ENCODE peak calls at places on chromosomes 5 and 9, in four cellular contexts. One of them, this sample, is unnamed.

GRCh38 chr5:2391566-2391965 is 359.9 kb downstream of the IRX2 start:
- DNase-seq in astrocyte: no peak
- DNase-seq in tibial artery: no peak
- DNase-seq in mesendoderm: no peak
- DNase-seq in this sample: no peak

GRCh38 chr5:150777685-150778084 is 872 bp upstream of the SMIM3 start:
- DNase-seq in astrocyte: no peak
- DNase-seq in tibial artery: no peak
- DNase-seq in mesendoderm: no peak
- DNase-seq in this sample: no peak

GRCh38 chr5:178351221-178351825 is 118.7 kb upstream of the PHYKPL start:
- DNase-seq in astrocyte: no peak
- DNase-seq in tibial artery: no peak
- DNase-seq in mesendoderm: no peak
- DNase-seq in this sample: no peak

GRCh38 chr5:169223595-169223953 is 77.4 kb downstream of the SLIT3 start:
- DNase-seq in astrocyte: peak
- DNase-seq in tibial artery: no peak
- DNase-seq in mesendoderm: no peak
- DNase-seq in this sample: no peak

GRCh38 chr5:90802695-90803317 is 244.2 kb downstream of the ADGRV1 start:
- DNase-seq in astrocyte: peak
- DNase-seq in tibial artery: no peak
- DNase-seq in mesendoderm: peak
- DNase-seq in this sample: no peak

GRCh38 chr5:127650022-127650421 is 1.1 kb downstream of the CTXN3 start:
- DNase-seq in astrocyte: peak
- DNase-seq in tibial artery: no peak
- DNase-seq in mesendoderm: peak
- DNase-seq in this sample: no peak

GRCh38 chr5:146130440-146131045 is 25.2 kb upstream of the PLAC8L1 start:
- DNase-seq in astrocyte: peak
- DNase-seq in tibial artery: no peak
- DNase-seq in mesendoderm: peak
- DNase-seq in this sample: peak

GRCh38 chr9:69580582-69580945 is 91.6 kb downstream of the APBA1 start:
- DNase-seq in astrocyte: no peak
- DNase-seq in tibial artery: no peak
- DNase-seq in mesendoderm: no peak
- DNase-seq in this sample: no peak

GRCh38 chr9:112866662-112867274 is 23.9 kb downstream of the SLC46A2 start:
- DNase-seq in astrocyte: no peak
- DNase-seq in tibial artery: no peak
- DNase-seq in mesendoderm: peak
- DNase-seq in this sample: no peak

GRCh38 chr5:123916331-123917121 is 404.5 kb downstream of the CSNK1G3 start:
- DNase-seq in astrocyte: peak
- DNase-seq in tibial artery: no peak
- DNase-seq in mesendoderm: no peak
- DNase-seq in this sample: no peak

GRCh38 chr5:27472000-27472763 is 433.8 kb upstream of the CDH9 start:
- DNase-seq in astrocyte: no peak
- DNase-seq in tibial artery: no peak
- DNase-seq in mesendoderm: peak
- DNase-seq in this sample: no peak

GRCh38 chr5:69525490-69525889 is 32.9 kb downstream of the OCLN start:
- DNase-seq in astrocyte: no peak
- DNase-seq in tibial artery: no peak
- DNase-seq in mesendoderm: no peak
- DNase-seq in this sample: no peak

GRCh38 chr5:69526660-69527059 is 33.3 kb upstream of the GTF2H2C start:
- DNase-seq in astrocyte: no peak
- DNase-seq in tibial artery: no peak
- DNase-seq in mesendoderm: no peak
- DNase-seq in this sample: no peak

GRCh38 chr5:69519285-69519684 is 26.7 kb downstream of the OCLN start:
- DNase-seq in astrocyte: no peak
- DNase-seq in tibial artery: no peak
- DNase-seq in mesendoderm: no peak
- DNase-seq in this sample: no peak

GRCh38 chr5:69517763-69518212 is 25.2 kb downstream of the OCLN start:
- DNase-seq in astrocyte: peak
- DNase-seq in tibial artery: no peak
- DNase-seq in mesendoderm: peak
- DNase-seq in this sample: no peak

DNA sequence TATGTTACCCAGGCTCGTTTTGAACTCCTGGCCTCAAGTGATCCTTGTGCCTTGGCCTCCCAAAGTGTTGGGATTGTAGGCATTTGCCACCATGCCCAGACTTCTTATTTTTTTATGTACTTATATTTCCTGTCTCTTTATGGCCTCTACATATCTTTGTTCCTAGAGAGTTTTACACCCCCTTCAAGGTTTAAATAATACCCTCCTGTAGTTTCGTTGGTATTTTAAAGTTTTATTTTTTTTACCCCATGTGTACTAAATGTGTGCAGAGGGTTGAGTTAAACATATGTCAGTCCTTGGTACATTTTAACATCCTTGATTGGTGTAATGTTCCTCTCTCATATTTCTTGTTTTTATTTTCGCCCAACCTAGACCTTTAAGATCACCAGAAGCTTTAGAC is 29.4 kb downstream of the OCLN start:
- DNase-seq in astrocyte: no peak
- DNase-seq in tibial artery: no peak
- DNase-seq in mesendoderm: no peak
- DNase-seq in this sample: no peak
- H3K27ac ChIP-seq in astrocyte: no peak
- H3K27ac ChIP-seq in tibial artery: no peak
- H3K27ac ChIP-seq in mesendoderm: no peak
- H3K27ac ChIP-seq in this sample: no peak

GRCh38 chr5:140109050-140109817 is 4.7 kb upstream of the PURA start:
- DNase-seq in astrocyte: no peak
- DNase-seq in tibial artery: no peak
- DNase-seq in mesendoderm: peak
- DNase-seq in this sample: no peak
- H3K4me3 ChIP-seq in astrocyte: peak
- H3K4me3 ChIP-seq in tibial artery: peak
- H3K4me3 ChIP-seq in mesendoderm: no peak
- H3K4me3 ChIP-seq in this sample: peak

DNA sequence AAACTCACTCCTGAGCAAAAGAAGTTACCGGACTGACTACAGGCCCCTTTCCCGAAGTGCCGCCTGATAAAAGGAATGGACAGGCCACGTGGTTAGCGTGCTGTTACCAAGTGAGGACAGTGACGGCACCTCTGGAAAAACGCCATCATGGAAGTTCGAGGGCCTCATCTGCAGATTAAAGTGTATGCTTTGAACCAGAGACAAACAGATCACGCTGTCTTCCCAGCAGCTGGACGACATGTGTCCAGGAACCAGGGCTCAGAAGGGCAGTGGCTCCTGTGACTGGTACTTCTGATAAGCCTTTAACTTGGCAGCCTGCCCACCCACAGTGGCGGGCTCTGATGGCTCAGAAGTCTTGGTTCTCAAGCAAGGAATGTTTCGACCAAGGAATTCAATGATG is 14.5 kb upstream of the BRD3OS start:
- DNase-seq in astrocyte: peak
- DNase-seq in tibial artery: no peak
- DNase-seq in mesendoderm: no peak
- DNase-seq in this sample: no peak
- H3K27ac ChIP-seq in astrocyte: no peak
- H3K27ac ChIP-seq in tibial artery: no peak
- H3K27ac ChIP-seq in mesendoderm: no peak
- H3K27ac ChIP-seq in this sample: no peak

GRCh38 chr9:128818099-128818838 is at the start of gene ENDOG:
- DNase-seq in astrocyte: peak
- DNase-seq in tibial artery: peak
- DNase-seq in mesendoderm: peak
- DNase-seq in this sample: peak
- H3K4me3 ChIP-seq in astrocyte: peak
- H3K4me3 ChIP-seq in tibial artery: peak
- H3K4me3 ChIP-seq in mesendoderm: peak
- H3K4me3 ChIP-seq in this sample: peak

DNA sequence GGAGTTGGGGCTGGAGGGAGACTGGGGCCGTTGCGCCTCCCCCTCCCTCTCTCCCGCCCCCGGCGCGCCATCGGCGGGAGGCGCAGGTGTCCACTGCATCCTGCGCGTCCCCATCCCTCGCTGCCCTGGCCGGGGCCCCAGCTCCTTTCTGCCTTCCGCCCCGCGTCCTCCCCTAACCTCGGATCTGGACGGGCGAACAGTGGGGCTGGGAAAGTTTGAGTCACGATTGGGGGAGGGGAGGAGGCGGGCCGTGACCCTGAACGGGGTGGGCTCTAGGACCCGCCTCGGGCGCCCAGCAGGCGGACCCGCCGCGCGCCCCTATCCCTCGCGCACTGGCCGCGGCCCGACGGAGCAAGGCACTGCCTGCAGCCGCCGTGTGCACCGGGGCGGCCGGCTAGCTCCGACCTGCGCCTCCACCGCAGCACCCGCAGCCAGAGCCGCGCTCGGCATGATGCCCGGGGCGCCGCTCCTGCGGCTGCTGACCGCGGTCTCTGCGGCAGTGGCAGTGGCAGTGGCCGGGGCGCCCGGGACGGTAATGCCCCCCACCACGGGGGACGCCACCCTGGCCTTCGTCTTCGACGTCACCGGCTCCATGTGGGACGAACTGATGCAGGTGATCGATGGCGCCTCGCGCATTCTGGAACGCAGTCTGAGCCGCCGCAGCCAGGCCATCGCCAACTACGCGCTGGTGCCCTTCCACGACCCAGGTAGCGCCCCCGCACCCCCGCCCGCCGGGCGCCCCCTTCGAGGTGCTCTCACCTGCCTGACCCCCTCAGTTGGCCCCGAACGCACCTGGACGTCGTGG is at the start of gene HMCN2:
- DNase-seq in astrocyte: no peak
- DNase-seq in tibial artery: peak
- DNase-seq in mesendoderm: peak
- DNase-seq in this sample: no peak
- H3K27ac ChIP-seq in astrocyte: no peak
- H3K27ac ChIP-seq in tibial artery: peak
- H3K27ac ChIP-seq in mesendoderm: no peak
- H3K27ac ChIP-seq in this sample: no peak

This sample was measured in naive thymus-derived CD4-positive, alpha-beta T cell.